ENCODE peak calls at places on chromosomes 6 and 20, in ten cellular contexts. R is lower leg skin, B is heart right ventricle, A is stomach, Y is OCI-LY7, D is progenitor cell of endocrine pancreas, S is sigmoid colon, E is brain microvascular endothelial cell, U is WTC11, W is heart left ventricle. F is an unnamed sample.

GRCh38 chr6:34246563-34247391 is 2.0 kb downstream of the SMIM29 start:
- DNase-seq in W (peak), B (no peak), U (peak), D (no peak), R (no peak), A (no peak), S (peak), Y (peak), E (peak), F (no peak)

GRCh38 chr20:41135187-41135887 is 2.0 kb upstream of the PLCG1 start:
- DNase-seq in D (peak), Y (peak), S (no peak), A (peak), U (peak), W (no peak), R (no peak), B (no peak), E (no peak), F (no peak)

GRCh38 chr6:54801669-54802068 is 44.9 kb upstream of the FAM83B start:
- DNase-seq in U (no peak), S (no peak), B (no peak), R (no peak), W (no peak), Y (no peak), E (peak), A (no peak), D (no peak), F (no peak)

GRCh38 chr6:1131285-1132079 is 180.4 kb upstream of the FOXQ1 start:
- DNase-seq in B (peak), E (peak), D (no peak), S (no peak), U (no peak), R (peak), Y (no peak), A (no peak), W (peak), F (peak)

GRCh38 chr6:133179483-133179882 is 61.7 kb upstream of the EYA4 start:
- DNase-seq in B (no peak), D (no peak), A (no peak), R (no peak), U (no peak), E (no peak), Y (no peak), S (no peak), W (no peak), F (no peak)

GRCh38 chr20:21518292-21518991 is 4.6 kb upstream of the NKX2-2 start:
- DNase-seq in R (no peak), W (no peak), Y (no peak), B (no peak), D (no peak), E (no peak), S (no peak), A (no peak), U (peak), F (peak)

GRCh38 chr20:41133709-41134361 is 3.5 kb upstream of the PLCG1 start:
- DNase-seq in A (no peak), U (no peak), R (peak), B (no peak), S (no peak), D (no peak), E (no peak), W (no peak), Y (no peak), F (no peak)

GRCh38 chr20:6265204-6265904 is 142.5 kb upstream of the FERMT1 start:
- DNase-seq in U (no peak), W (no peak), A (no peak), B (peak), R (no peak), S (no peak), Y (peak), E (peak), D (no peak), F (no peak)

GRCh38 chr6:142292191-142292924 is 9.4 kb upstream of the ADGRG6 start:
- DNase-seq in W (no peak), U (no peak), B (no peak), E (no peak), R (no peak), D (no peak), Y (no peak), A (no peak), S (no peak), F (no peak)

GRCh38 chr20:36384022-36384619 is 78.0 kb downstream of the DLGAP4 start:
- DNase-seq in W (no peak), Y (peak), D (peak), B (peak), A (no peak), S (no peak), U (peak), E (peak), R (no peak), F (no peak)

DNA sequence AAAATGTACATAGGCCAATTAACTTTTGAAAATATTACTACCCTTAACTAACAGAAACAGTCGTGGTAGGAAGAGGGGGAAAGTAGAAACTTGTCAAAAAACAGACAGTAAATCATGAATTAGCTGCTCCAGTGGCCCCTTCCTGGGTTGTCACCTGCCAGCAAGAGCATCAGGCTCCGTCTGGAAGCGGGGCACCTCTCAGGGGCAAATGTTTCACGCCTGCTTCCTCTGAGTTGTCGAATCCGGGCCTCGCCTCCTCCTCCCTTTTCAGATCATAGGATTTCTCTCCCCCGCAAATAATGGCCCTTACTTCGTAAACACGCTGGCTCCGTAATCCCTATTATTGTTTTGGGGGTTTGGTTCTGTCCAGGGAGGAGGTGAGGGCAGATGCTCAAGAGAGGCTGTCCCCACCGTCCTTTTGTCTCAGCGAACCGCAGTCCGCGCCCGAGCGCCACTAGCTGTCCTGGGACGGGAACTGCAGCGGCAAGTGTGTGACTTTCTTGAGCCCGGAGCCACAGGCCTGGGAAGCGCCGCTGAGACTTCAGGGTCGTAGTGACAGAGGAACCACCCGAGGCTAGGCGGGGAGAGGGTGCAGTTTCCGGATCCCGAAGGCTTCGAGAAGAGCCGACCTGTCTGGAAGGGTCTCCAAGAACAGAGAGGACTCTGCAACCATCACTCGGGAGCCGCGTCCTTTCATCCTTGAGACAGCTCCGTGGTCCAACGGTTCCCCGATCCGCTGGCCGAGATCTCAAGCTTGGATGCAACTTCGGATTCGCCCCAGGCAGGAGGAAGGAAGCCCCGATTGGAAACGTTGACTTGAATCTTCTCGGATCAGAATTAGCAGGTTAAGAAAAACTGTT is 214.5 kb upstream of the ZNF184 start:
- DNase-seq in A (peak), U (peak), Y (peak), W (peak), R (peak), E (peak), S (peak), D (peak), B (peak), F (peak)
- TF ChIP-seq CTCF in A (no peak), U (peak), Y (peak), W (peak), R (no peak), E (peak), S (no peak), D (peak), B (no peak), F (peak)

GRCh38 chr20:38113401-38114325 is 51.4 kb downstream of the TGM2 start:
- DNase-seq in D (no peak), R (no peak), B (peak), U (peak), A (no peak), S (no peak), Y (peak), E (peak), W (peak), F (no peak)
- TF ChIP-seq CTCF in D (peak), R (no peak), B (peak), U (no peak), A (no peak), S (no peak), Y (peak), E (peak), W (peak), F (peak)

GRCh38 chr6:68196645-68197044 is 438.4 kb upstream of the ADGRB3 start:
- DNase-seq in Y (peak), E (peak), U (no peak), B (no peak), A (no peak), W (no peak), S (no peak), R (no peak), D (no peak), F (no peak)
- TF ChIP-seq CTCF in Y (peak), E (peak), U (no peak), B (no peak), A (no peak), W (no peak), S (no peak), R (no peak), D (no peak), F (no peak)

GRCh38 chr6:117776441-117776840 is 101.2 kb downstream of the NUS1 start:
- DNase-seq in D (no peak), Y (no peak), U (no peak), E (no peak), A (no peak), W (no peak), S (no peak), R (no peak), B (no peak), F (no peak)
- TF ChIP-seq CTCF in D (peak), Y (peak), U (no peak), E (peak), A (no peak), W (no peak), S (no peak), R (no peak), B (no peak), F (no peak)